ENCODE peak calls at places on chromosomes 3 and 15, in four cellular contexts. One of them, this sample, is unnamed.

GRCh38 chr3:36906504-36907149 is 38.2 kb downstream of the TRANK1 start:
- DNase-seq in SK-N-SH: no peak
- DNase-seq in HepG2: no peak
- DNase-seq in WTC11: no peak
- DNase-seq in this sample: no peak

GRCh38 chr3:100073555-100074307 is 40.6 kb downstream of the FILIP1L start:
- DNase-seq in WTC11: peak
- DNase-seq in HepG2: no peak
- DNase-seq in SK-N-SH: no peak
- DNase-seq in this sample: no peak

GRCh38 chr3:125129512-125129962 is 73.7 kb upstream of the HEG1 start:
- DNase-seq in HepG2: peak
- DNase-seq in SK-N-SH: no peak
- DNase-seq in WTC11: no peak
- DNase-seq in this sample: no peak

GRCh38 chr3:1955750-1956149 is 142.9 kb upstream of the CNTN4 start:
- DNase-seq in WTC11: no peak
- DNase-seq in HepG2: no peak
- DNase-seq in SK-N-SH: no peak
- DNase-seq in this sample: no peak

GRCh38 chr3:117656391-117656790 is 946.8 kb downstream of the TUSC7 start:
- DNase-seq in WTC11: no peak
- DNase-seq in SK-N-SH: no peak
- DNase-seq in HepG2: no peak
- DNase-seq in this sample: no peak

GRCh38 chr15:52284164-52284563 is 11.4 kb downstream of the MYO5C start:
- DNase-seq in HepG2: no peak
- DNase-seq in SK-N-SH: no peak
- DNase-seq in WTC11: no peak
- DNase-seq in this sample: no peak

GRCh38 chr3:117681619-117682018 is 972.0 kb downstream of the TUSC7 start:
- DNase-seq in WTC11: no peak
- DNase-seq in HepG2: no peak
- DNase-seq in SK-N-SH: no peak
- DNase-seq in this sample: no peak

GRCh38 chr3:11236588-11237461 is 35.4 kb upstream of the ATG7 start:
- DNase-seq in SK-N-SH: peak
- DNase-seq in HepG2: peak
- DNase-seq in WTC11: peak
- DNase-seq in this sample: peak

GRCh38 chr15:96701443-96701842 is 370.9 kb downstream of the NR2F2 start:
- DNase-seq in SK-N-SH: no peak
- DNase-seq in HepG2: no peak
- DNase-seq in WTC11: no peak
- DNase-seq in this sample: no peak

GRCh38 chr3:128338536-128339400 is 127.9 kb downstream of the DNAJB8 start:
- DNase-seq in HepG2: no peak
- DNase-seq in SK-N-SH: no peak
- DNase-seq in WTC11: no peak
- DNase-seq in this sample: peak

GRCh38 chr15:93210995-93211394 is 122.0 kb upstream of the RGMA start:
- DNase-seq in HepG2: no peak
- DNase-seq in SK-N-SH: no peak
- DNase-seq in WTC11: no peak
- DNase-seq in this sample: no peak

GRCh38 chr3:66819993-66820501 is 178.1 kb upstream of the KBTBD8 start:
- DNase-seq in WTC11: no peak
- DNase-seq in HepG2: peak
- DNase-seq in SK-N-SH: no peak
- DNase-seq in this sample: no peak

GRCh38 chr3:190099099-190099498 is 21.6 kb downstream of the P3H2 start:
- DNase-seq in HepG2: no peak
- DNase-seq in SK-N-SH: peak
- DNase-seq in WTC11: no peak
- DNase-seq in this sample: no peak

GRCh38 chr15:60184579-60184978 is 180.5 kb downstream of the FOXB1 start:
- DNase-seq in HepG2: no peak
- DNase-seq in SK-N-SH: no peak
- DNase-seq in WTC11: no peak
- DNase-seq in this sample: no peak

GRCh38 chr15:82790321-82790720 is 15.5 kb downstream of the FSD2 start:
- DNase-seq in SK-N-SH: no peak
- DNase-seq in HepG2: no peak
- DNase-seq in WTC11: no peak
- DNase-seq in this sample: no peak

GRCh38 chr3:112376996-112377395 is 44.0 kb downstream of the CD200 start:
- DNase-seq in WTC11: no peak
- DNase-seq in HepG2: no peak
- DNase-seq in SK-N-SH: no peak
- DNase-seq in this sample: no peak

DNA sequence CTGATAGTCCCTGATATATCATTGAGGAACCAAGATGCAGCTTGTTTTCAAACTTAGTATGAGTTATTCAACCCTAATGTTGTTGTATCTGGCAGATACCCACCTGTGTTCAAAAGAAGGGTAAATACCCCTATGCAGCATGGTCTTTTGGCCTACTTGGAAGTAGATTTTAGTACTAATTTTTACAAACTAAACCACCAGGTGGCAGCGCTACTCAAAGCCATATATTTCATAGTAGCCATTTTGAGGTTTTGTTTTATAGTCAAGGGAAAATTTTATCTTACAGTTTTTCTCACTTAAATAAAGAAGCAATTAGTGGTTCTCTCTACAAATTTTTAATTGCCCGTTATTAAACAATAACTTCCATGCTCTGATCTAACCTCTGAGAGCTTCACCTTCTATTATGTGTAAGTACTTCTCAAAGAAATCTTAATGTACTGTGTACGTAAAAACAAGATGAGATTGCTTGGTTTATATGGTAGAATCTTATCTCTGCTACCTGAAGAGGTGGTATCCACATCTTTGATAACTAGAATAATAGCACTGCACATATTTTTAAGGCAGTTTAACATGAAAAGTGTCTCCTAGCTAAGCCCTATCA is 31.5 kb upstream of the MLF1 start:
- DNase-seq in WTC11: no peak
- DNase-seq in SK-N-SH: peak
- DNase-seq in HepG2: peak
- DNase-seq in this sample: peak
- TF ChIP-seq USF2 in WTC11: no peak
- TF ChIP-seq USF2 in SK-N-SH: no peak
- TF ChIP-seq USF2 in HepG2: no peak
- TF ChIP-seq USF2 in this sample: no peak

GRCh38 chr15:61483599-61483998 is 254.5 kb upstream of the RORA start:
- DNase-seq in WTC11: peak
- DNase-seq in HepG2: no peak
- DNase-seq in SK-N-SH: no peak
- DNase-seq in this sample: no peak
- TF ChIP-seq FOXJ3 in WTC11: no peak
- TF ChIP-seq FOXJ3 in HepG2: no peak
- TF ChIP-seq FOXJ3 in SK-N-SH: no peak
- TF ChIP-seq FOXJ3 in this sample: no peak

DNA sequence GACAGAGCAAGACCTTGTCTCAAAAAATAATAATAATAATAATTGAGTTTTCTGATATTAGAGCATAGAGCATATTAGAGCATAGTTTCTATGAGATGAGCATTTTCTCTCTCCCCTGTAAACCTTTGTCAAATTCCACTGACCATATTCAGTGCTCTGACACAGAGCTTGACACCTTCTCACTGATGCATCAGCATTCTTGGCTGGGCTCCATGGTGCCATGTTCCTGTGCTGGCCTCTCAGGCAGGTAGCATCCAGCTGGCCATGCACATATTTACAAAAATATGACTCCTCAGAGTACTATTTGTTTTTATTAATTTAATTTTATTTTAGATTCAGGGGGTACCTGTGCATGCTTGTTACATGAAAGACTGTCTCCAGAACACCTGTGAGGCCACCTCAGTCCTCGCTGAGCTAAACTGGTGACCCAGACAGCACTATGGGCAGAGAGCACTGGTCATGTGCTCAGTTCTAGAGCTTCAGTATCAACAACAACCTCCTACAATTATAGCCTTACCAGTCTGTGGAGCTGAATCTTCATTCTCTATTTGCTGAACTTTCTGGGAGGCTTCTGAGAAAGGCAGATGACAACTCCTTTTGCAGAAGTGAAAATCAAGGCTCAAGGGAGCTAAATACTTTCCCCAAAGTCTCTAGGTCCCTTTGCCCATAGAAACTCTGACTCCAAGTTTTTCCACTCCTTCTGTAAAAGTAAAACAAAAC is 21.6 kb upstream of the SLC28A2 start:
- DNase-seq in HepG2: no peak
- DNase-seq in SK-N-SH: no peak
- DNase-seq in WTC11: no peak
- DNase-seq in this sample: no peak
- TF ChIP-seq USF2 in HepG2: no peak
- TF ChIP-seq USF2 in SK-N-SH: no peak
- TF ChIP-seq USF2 in WTC11: no peak
- TF ChIP-seq USF2 in this sample: no peak

DNA sequence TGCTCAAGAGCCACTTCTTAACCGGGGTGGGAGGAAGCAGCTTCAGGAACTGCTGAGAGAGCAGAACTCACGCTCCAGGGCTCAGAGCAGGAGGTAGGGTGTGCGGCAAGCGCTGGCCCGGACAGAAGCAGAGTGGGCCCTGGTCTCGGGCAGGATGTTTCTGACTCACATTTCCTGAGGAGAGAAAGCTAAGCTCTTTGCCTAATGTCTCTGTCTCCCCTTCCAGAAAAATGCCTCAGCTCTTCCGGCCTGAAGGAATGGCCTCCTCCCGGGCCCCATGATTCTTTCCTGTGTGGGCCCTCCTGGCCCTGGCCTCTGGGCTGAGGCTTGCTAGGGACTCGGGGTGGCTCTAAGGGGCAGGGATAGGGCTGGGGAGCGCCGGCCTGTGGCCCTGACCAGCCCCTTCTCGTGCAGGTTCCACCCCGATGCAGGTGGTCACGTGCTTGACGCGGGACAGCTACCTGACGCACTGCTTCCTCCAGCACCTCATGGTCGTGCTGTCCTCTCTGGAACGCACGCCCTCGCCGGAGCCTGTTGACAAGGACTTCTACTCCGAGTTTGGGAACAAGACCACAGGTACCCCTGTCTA is 4.1 kb upstream of the STAB1 start:
- DNase-seq in WTC11: no peak
- DNase-seq in SK-N-SH: no peak
- DNase-seq in HepG2: no peak
- DNase-seq in this sample: no peak
- TF ChIP-seq FOXJ3 in WTC11: no peak
- TF ChIP-seq FOXJ3 in SK-N-SH: no peak
- TF ChIP-seq FOXJ3 in HepG2: no peak
- TF ChIP-seq FOXJ3 in this sample: no peak

GRCh38 chr3:123778991-123779622 is 105.0 kb downstream of the MYLK start:
- DNase-seq in WTC11: no peak
- DNase-seq in SK-N-SH: no peak
- DNase-seq in HepG2: no peak
- DNase-seq in this sample: no peak
- TF ChIP-seq USF2 in WTC11: no peak
- TF ChIP-seq USF2 in SK-N-SH: no peak
- TF ChIP-seq USF2 in HepG2: no peak
- TF ChIP-seq USF2 in this sample: no peak

GRCh38 chr3:193207290-193207689 is 33.7 kb upstream of the PLAAT1 start:
- DNase-seq in WTC11: no peak
- DNase-seq in HepG2: no peak
- DNase-seq in SK-N-SH: no peak
- DNase-seq in this sample: no peak
- TF ChIP-seq FOXJ3 in WTC11: no peak
- TF ChIP-seq FOXJ3 in HepG2: no peak
- TF ChIP-seq FOXJ3 in SK-N-SH: no peak
- TF ChIP-seq FOXJ3 in this sample: no peak

DNA sequence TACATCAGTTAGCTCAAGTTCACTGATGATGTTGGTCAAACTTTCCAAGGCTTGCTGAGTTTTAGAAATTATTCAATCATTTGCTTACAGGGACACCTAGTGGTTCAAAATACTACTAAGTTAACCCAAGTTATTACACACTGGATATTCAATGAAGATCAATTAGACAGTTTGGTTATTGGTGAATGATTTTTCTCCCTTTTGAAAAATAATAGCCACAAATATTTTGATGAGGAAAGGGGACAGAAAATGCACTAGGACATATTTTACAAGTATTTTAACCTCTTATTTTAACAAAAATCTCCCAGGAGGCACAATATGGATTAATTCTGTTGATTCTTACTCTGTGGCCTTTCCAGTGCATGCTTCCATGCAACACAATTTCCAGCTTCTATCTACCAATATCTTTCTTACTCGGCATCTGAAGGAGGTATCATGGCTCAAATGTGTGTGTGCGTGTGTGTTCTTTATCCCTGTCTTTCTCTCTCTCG is 20.1 kb upstream of the GOLGA6L2 start:
- DNase-seq in HepG2: peak
- DNase-seq in SK-N-SH: peak
- DNase-seq in WTC11: no peak
- DNase-seq in this sample: peak
- TF ChIP-seq USF2 in HepG2: no peak
- TF ChIP-seq USF2 in SK-N-SH: no peak
- TF ChIP-seq USF2 in WTC11: no peak
- TF ChIP-seq USF2 in this sample: no peak

GRCh38 chr3:182245059-182245458 is 533.3 kb downstream of the SOX2 start:
- DNase-seq in SK-N-SH: no peak
- DNase-seq in HepG2: no peak
- DNase-seq in WTC11: no peak
- DNase-seq in this sample: no peak

GRCh38 chr3:182243625-182244024 is 531.9 kb downstream of the SOX2 start:
- DNase-seq in SK-N-SH: no peak
- DNase-seq in HepG2: no peak
- DNase-seq in WTC11: no peak
- DNase-seq in this sample: no peak

GRCh38 chr3:182248349-182248880 is 536.7 kb downstream of the SOX2 start:
- DNase-seq in WTC11: no peak
- DNase-seq in SK-N-SH: peak
- DNase-seq in HepG2: peak
- DNase-seq in this sample: peak

GRCh38 chr3:182244222-182244971 is 532.7 kb downstream of the SOX2 start:
- DNase-seq in HepG2: peak
- DNase-seq in SK-N-SH: no peak
- DNase-seq in WTC11: peak
- DNase-seq in this sample: no peak

DNA sequence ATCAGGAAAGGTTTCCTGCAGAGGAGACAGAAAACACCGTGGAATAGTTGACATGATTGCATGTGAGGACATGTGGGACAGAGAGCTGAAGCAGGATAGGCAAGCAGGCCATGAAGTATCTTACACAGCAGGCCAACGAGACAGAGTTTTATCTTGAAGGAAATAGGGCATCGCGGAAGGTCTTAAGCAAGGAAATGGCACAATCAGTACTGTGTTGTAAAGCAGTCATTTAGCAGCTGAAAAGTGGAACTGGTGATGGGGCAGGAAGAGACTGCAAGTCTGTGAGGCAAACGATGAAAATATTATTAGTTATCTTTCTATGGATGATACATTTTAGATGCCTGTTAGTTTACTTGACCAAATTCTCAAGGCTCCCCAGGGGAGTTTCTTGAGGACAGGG is 535.1 kb downstream of the SOX2 start:
- DNase-seq in WTC11: no peak
- DNase-seq in SK-N-SH: no peak
- DNase-seq in HepG2: no peak
- DNase-seq in this sample: no peak
- TF ChIP-seq FOXJ3 in WTC11: no peak
- TF ChIP-seq FOXJ3 in SK-N-SH: no peak
- TF ChIP-seq FOXJ3 in HepG2: no peak
- TF ChIP-seq FOXJ3 in this sample: no peak

This sample was measured in K562.